ENCODE peak calls at places on chromosome 9, in six cellular contexts. U is H9, C is HCT116, O is mammary epithelial cell, X is pancreas, H is A549. L is an unnamed sample.

GRCh38 chr9:112945620-112946208 is 55.0 kb upstream of the SLC46A2 start:
- DNase-seq in X (no peak), H (peak; percentile 12), U (peak; percentile 90), O (no peak), C (no peak), L (no peak)

GRCh38 chr9:104279535-104280215 is 185.6 kb downstream of the SMC2 start:
- DNase-seq in C (no peak), H (no peak), O (peak; percentile 12), X (no peak), U (no peak), L (no peak)

GRCh38 chr9:81430727-81431126 is 258.6 kb downstream of the TLE1 start:
- DNase-seq in X (no peak), C (no peak), U (no peak), H (no peak), O (no peak), L (no peak)

GRCh38 chr9:28981129-28981528 is 1407.8 kb upstream of the C9orf72 start:
- DNase-seq in C (no peak), X (no peak), H (no peak), O (no peak), U (no peak), L (no peak)

GRCh38 chr9:125632321-125633115 is 74.5 kb downstream of the MAPKAP1 start:
- DNase-seq in O (peak; percentile 85), C (no peak), H (no peak), X (no peak), U (no peak), L (no peak)

GRCh38 chr9:124743686-124744348 is 27.3 kb downstream of the NR6A1 start:
- DNase-seq in U (no peak), C (no peak), H (no peak), O (no peak), X (no peak), L (no peak)

GRCh38 chr9:73056245-73056644 is 95.4 kb upstream of the ANXA1 start:
- DNase-seq in H (no peak), X (no peak), C (no peak), O (no peak), U (no peak), L (no peak)

GRCh38 chr9:36486933-36487481 is 85.7 kb upstream of the MELK start:
- DNase-seq in H (no peak), C (no peak), X (peak; percentile 49), O (peak; percentile 24), U (peak; percentile 39), L (peak; percentile 79)

GRCh38 chr9:96596601-96597111 is 23.0 kb downstream of the CDC14B start:
- DNase-seq in X (no peak), C (no peak), H (no peak), U (no peak), O (no peak), L (no peak)

GRCh38 chr9:98091735-98092632 is 27.0 kb downstream of the TRIM14 start:
- DNase-seq in H (no peak), C (no peak), O (no peak), X (no peak), U (peak; percentile 70), L (no peak)

GRCh38 chr9:4301971-4302427 is 2.1 kb upstream of the GLIS3 start:
- DNase-seq in O (peak; percentile 93), H (peak; percentile 28), U (no peak), X (no peak), C (no peak), L (peak; percentile 69)

GRCh38 chr9:104944871-104945270 is 16.9 kb upstream of the ABCA1 start:
- DNase-seq in O (no peak), U (no peak), H (no peak), C (no peak), X (no peak), L (no peak)

GRCh38 chr9:114369567-114370240 is 18.1 kb downstream of the AKNA start:
- DNase-seq in H (no peak), U (no peak), X (no peak), O (no peak), C (no peak), L (no peak)

GRCh38 chr9:113614843-113615648 is 151.5 kb downstream of the RGS3 start:
- DNase-seq in O (no peak), C (no peak), U (peak; percentile 25), H (no peak), X (no peak), L (peak; percentile 77)

GRCh38 chr9:125883548-125883947 is 136.4 kb downstream of the PBX3 start:
- DNase-seq in U (no peak), H (no peak), O (no peak), C (no peak), X (no peak), L (no peak)

GRCh38 chr9:18730241-18730640 is 256.3 kb downstream of the ADAMTSL1 start:
- DNase-seq in U (no peak), X (no peak), O (no peak), H (no peak), C (no peak), L (no peak)

GRCh38 chr9:8649157-8649556 is 849.6 kb upstream of the DMAC1 start:
- DNase-seq in H (no peak), U (no peak), C (no peak), O (no peak), X (no peak), L (no peak)

GRCh38 chr9:1050125-1050895 is at the start of gene DMRT2:
- DNase-seq in O (peak; percentile 76), H (peak; percentile 81), C (peak; percentile 0), U (peak; percentile 80), X (peak; percentile 80), L (peak; percentile 85)

GRCh38 chr9:82488702-82489578 is 500.4 kb downstream of the SPATA31D1 start:
- DNase-seq in H (no peak), U (no peak), C (no peak), X (peak; percentile 65), O (peak; percentile 81), L (peak; percentile 55)

GRCh38 chr9:76873056-76873792 is 32.7 kb downstream of the PRUNE2 start:
- DNase-seq in H (no peak), C (no peak), X (no peak), O (no peak), U (peak; percentile 69), L (no peak)

GRCh38 chr9:29830815-29831214 is 2257.5 kb upstream of the C9orf72 start:
- DNase-seq in X (no peak), U (peak; percentile 54), C (peak; percentile 24), O (peak; percentile 37), H (peak; percentile 0), L (no peak)

GRCh38 chr9:101510344-101510940 is 23.2 kb upstream of the RNF20 start:
- DNase-seq in U (no peak), X (no peak), O (no peak), H (no peak), C (no peak), L (no peak)

GRCh38 chr9:34437006-34437925 is 21.1 kb downstream of the FAM219A start:
- DNase-seq in C (peak; percentile 67), X (peak; percentile 41), U (peak; percentile 67), O (peak; percentile 61), H (peak; percentile 51), L (peak; percentile 48)

GRCh38 chr9:113056191-113057106 is at the start of gene ZFP37:
- DNase-seq in U (peak; percentile 93), X (peak; percentile 90), C (peak; percentile 72), H (peak; percentile 93), O (peak; percentile 90), L (peak; percentile 95)

GRCh38 chr9:3960661-3961144 is 339.2 kb downstream of the GLIS3 start:
- DNase-seq in O (peak; percentile 26), C (no peak), X (no peak), H (no peak), U (no peak), L (no peak)

GRCh38 chr9:137189297-137190295 is 1.1 kb downstream of the SSNA1 start:
- DNase-seq in U (no peak), X (peak; percentile 72), O (no peak), C (no peak), H (no peak), L (no peak)

GRCh38 chr9:137191245-137191644 is 2.8 kb downstream of the SSNA1 start:
- DNase-seq in U (no peak), C (no peak), X (no peak), O (no peak), H (no peak), L (no peak)

GRCh38 chr9:137191691-137192447 is 3.4 kb downstream of the SSNA1 start:
- DNase-seq in C (no peak), U (no peak), O (no peak), H (no peak), X (no peak), L (no peak)

GRCh38 chr9:137188490-137189296 is at the start of the genes ANAPC2 and SSNA1:
- DNase-seq in X (peak; percentile 92), O (peak; percentile 91), U (peak; percentile 91), H (peak; percentile 69), C (peak; percentile 89), L (peak; percentile 97)

DNA sequence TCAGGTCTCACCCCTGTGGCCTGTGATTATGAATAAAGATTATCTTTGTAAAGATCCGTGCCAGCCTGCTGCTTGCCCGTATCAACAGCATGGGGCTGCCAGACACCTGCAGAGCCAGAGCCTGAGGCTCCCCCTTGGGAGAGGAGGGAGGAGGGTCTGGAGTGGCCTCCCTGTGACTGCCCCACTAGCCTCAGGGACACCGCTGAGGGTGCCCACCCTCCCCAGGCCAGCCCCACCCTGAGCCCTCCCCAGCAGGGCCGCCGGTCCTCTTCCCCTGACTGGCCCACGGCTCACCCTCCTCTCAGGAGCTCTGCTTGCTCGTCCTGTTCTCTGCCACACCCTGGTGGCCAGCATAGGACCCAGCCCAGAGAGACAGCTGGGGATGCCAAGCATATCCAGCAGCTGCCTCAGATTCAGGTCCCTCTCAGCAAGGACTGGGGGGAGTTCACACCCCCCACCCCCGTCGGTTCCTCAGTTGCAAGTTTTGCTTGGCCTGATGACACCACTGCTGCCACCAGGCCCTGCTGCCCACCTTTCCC is 1.9 kb downstream of the SSNA1 start:
- DNase-seq in C (no peak), U (no peak), H (no peak), O (no peak), X (no peak), L (no peak)
- TF ChIP-seq CTCF in C (peak; percentile 40), U (peak; percentile 16), H (no peak), O (no peak), X (no peak), L (no peak)

GRCh38 chr9:15509931-15510788 is 610 bp downstream of the PSIP1 start:
- DNase-seq in U (peak; percentile 58), C (no peak), X (peak; percentile 23), O (no peak), H (peak; percentile 27), L (peak; percentile 45)

GRCh38 chr9:15501803-15502202 is 9.0 kb downstream of the PSIP1 start:
- DNase-seq in U (no peak), X (no peak), O (no peak), H (no peak), C (no peak), L (no peak)

GRCh38 chr9:15501179-15501578 is 9.6 kb downstream of the PSIP1 start:
- DNase-seq in H (no peak), X (no peak), O (no peak), U (no peak), C (no peak), L (no peak)

GRCh38 chr9:15510789-15511575 is at the start of gene PSIP1:
- DNase-seq in O (peak; percentile 72), X (peak; percentile 66), U (peak; percentile 84), H (peak; percentile 60), C (peak; percentile 65), L (peak; percentile 75)

GRCh38 chr9:15505927-15506326 is 4.8 kb downstream of the PSIP1 start:
- DNase-seq in O (no peak), C (no peak), X (no peak), H (no peak), U (no peak), L (no peak)
- TF ChIP-seq CTCF in O (no peak), C (no peak), X (no peak), H (no peak), U (no peak), L (no peak)

GRCh38 chr9:91727316-91727861 is 222.6 kb downstream of the ROR2 start:
- DNase-seq in C (peak; percentile 16), U (peak; percentile 67), X (peak; percentile 15), O (peak; percentile 39), H (peak; percentile 80), L (no peak)
- TF ChIP-seq CTCF in C (peak; percentile 79), U (peak; percentile 82), X (peak; percentile 63), O (peak; percentile 71), H (peak; percentile 59), L (peak; percentile 68)

GRCh38 chr9:86246752-86247161 is 12.7 kb downstream of the C9orf153 start:
- DNase-seq in C (no peak), U (peak; percentile 37), H (no peak), O (no peak), X (no peak), L (peak; percentile 72)
- TF ChIP-seq CTCF in C (no peak), U (peak; percentile 41), H (no peak), O (no peak), X (no peak), L (peak; percentile 47)

L was measured in heart left ventricle.